ENCODE peak calls at places on chromosomes 11 and 22, in six cellular contexts. One of them, this sample, is unnamed.

GRCh38 chr11:42840176-42840829 is 471.5 kb upstream of the API5 start:
- ATAC-seq in RWPE2: no peak
- ATAC-seq in GM23338: no peak
- ATAC-seq in activated CD4-positive, alpha-beta T cell treated with anti-CD3 and anti-CD28 coated beads for 36 hours: no peak
- ATAC-seq in Right ventricle myocardium inferior: no peak
- ATAC-seq in heart right ventricle: no peak
- ATAC-seq in this sample: no peak

GRCh38 chr11:76850815-76851214 is 9.9 kb upstream of the ACER3 start:
- ATAC-seq in GM23338: no peak
- ATAC-seq in Right ventricle myocardium inferior: peak
- ATAC-seq in heart right ventricle: peak
- ATAC-seq in activated CD4-positive, alpha-beta T cell treated with anti-CD3 and anti-CD28 coated beads for 36 hours: no peak
- ATAC-seq in RWPE2: no peak
- ATAC-seq in this sample: peak

GRCh38 chr11:117026593-117027330 is 71.5 kb downstream of the SIK3 start:
- ATAC-seq in GM23338: no peak
- ATAC-seq in activated CD4-positive, alpha-beta T cell treated with anti-CD3 and anti-CD28 coated beads for 36 hours: peak
- ATAC-seq in Right ventricle myocardium inferior: no peak
- ATAC-seq in heart right ventricle: no peak
- ATAC-seq in RWPE2: peak
- ATAC-seq in this sample: peak

GRCh38 chr11:72668645-72669347 is 5.4 kb downstream of the PDE2A start:
- ATAC-seq in Right ventricle myocardium inferior: no peak
- ATAC-seq in RWPE2: peak
- ATAC-seq in activated CD4-positive, alpha-beta T cell treated with anti-CD3 and anti-CD28 coated beads for 36 hours: peak
- ATAC-seq in heart right ventricle: peak
- ATAC-seq in GM23338: peak
- ATAC-seq in this sample: no peak

GRCh38 chr11:109609454-109610185 is 187.6 kb downstream of the C11orf87 start:
- ATAC-seq in GM23338: no peak
- ATAC-seq in RWPE2: no peak
- ATAC-seq in heart right ventricle: no peak
- ATAC-seq in activated CD4-positive, alpha-beta T cell treated with anti-CD3 and anti-CD28 coated beads for 36 hours: no peak
- ATAC-seq in Right ventricle myocardium inferior: no peak
- ATAC-seq in this sample: no peak

GRCh38 chr11:17760102-17761029 is 25.8 kb downstream of the KCNC1 start:
- ATAC-seq in Right ventricle myocardium inferior: peak
- ATAC-seq in GM23338: peak
- ATAC-seq in RWPE2: peak
- ATAC-seq in heart right ventricle: peak
- ATAC-seq in activated CD4-positive, alpha-beta T cell treated with anti-CD3 and anti-CD28 coated beads for 36 hours: peak
- ATAC-seq in this sample: peak

GRCh38 chr11:104060004-104060403 is 23.6 kb downstream of the DDI1 start:
- ATAC-seq in activated CD4-positive, alpha-beta T cell treated with anti-CD3 and anti-CD28 coated beads for 36 hours: no peak
- ATAC-seq in RWPE2: peak
- ATAC-seq in GM23338: no peak
- ATAC-seq in heart right ventricle: no peak
- ATAC-seq in Right ventricle myocardium inferior: no peak
- ATAC-seq in this sample: peak

GRCh38 chr11:125375146-125375545 is 120.9 kb downstream of the FEZ1 start:
- ATAC-seq in Right ventricle myocardium inferior: no peak
- ATAC-seq in GM23338: no peak
- ATAC-seq in activated CD4-positive, alpha-beta T cell treated with anti-CD3 and anti-CD28 coated beads for 36 hours: no peak
- ATAC-seq in heart right ventricle: no peak
- ATAC-seq in RWPE2: no peak
- ATAC-seq in this sample: no peak

GRCh38 chr22:23485490-23485889 is 94.6 kb downstream of the IGLL1 start:
- ATAC-seq in activated CD4-positive, alpha-beta T cell treated with anti-CD3 and anti-CD28 coated beads for 36 hours: peak
- ATAC-seq in heart right ventricle: no peak
- ATAC-seq in GM23338: no peak
- ATAC-seq in Right ventricle myocardium inferior: peak
- ATAC-seq in RWPE2: peak
- ATAC-seq in this sample: peak

GRCh38 chr22:25120761-25121212 is 78.9 kb upstream of the CRYBB3 start:
- ATAC-seq in GM23338: peak
- ATAC-seq in Right ventricle myocardium inferior: no peak
- ATAC-seq in RWPE2: no peak
- ATAC-seq in activated CD4-positive, alpha-beta T cell treated with anti-CD3 and anti-CD28 coated beads for 36 hours: no peak
- ATAC-seq in heart right ventricle: peak
- ATAC-seq in this sample: peak

GRCh38 chr22:20469110-20469855 is 26.3 kb downstream of the KLHL22 start:
- ATAC-seq in activated CD4-positive, alpha-beta T cell treated with anti-CD3 and anti-CD28 coated beads for 36 hours: peak
- ATAC-seq in RWPE2: no peak
- ATAC-seq in Right ventricle myocardium inferior: no peak
- ATAC-seq in heart right ventricle: no peak
- ATAC-seq in GM23338: no peak
- ATAC-seq in this sample: no peak

GRCh38 chr11:727859-728748 is 19.2 kb upstream of the TALDO1 start:
- ATAC-seq in heart right ventricle: peak
- ATAC-seq in RWPE2: peak
- ATAC-seq in GM23338: peak
- ATAC-seq in activated CD4-positive, alpha-beta T cell treated with anti-CD3 and anti-CD28 coated beads for 36 hours: peak
- ATAC-seq in Right ventricle myocardium inferior: peak
- ATAC-seq in this sample: peak

GRCh38 chr22:18077087-18077638 is 627 bp upstream of the PEX26 start:
- ATAC-seq in GM23338: no peak
- ATAC-seq in RWPE2: no peak
- ATAC-seq in heart right ventricle: peak
- ATAC-seq in Right ventricle myocardium inferior: no peak
- ATAC-seq in activated CD4-positive, alpha-beta T cell treated with anti-CD3 and anti-CD28 coated beads for 36 hours: peak
- ATAC-seq in this sample: no peak

GRCh38 chr11:1928038-1928890 is 8.8 kb downstream of the TNNT3 start:
- ATAC-seq in RWPE2: no peak
- ATAC-seq in Right ventricle myocardium inferior: no peak
- ATAC-seq in heart right ventricle: no peak
- ATAC-seq in activated CD4-positive, alpha-beta T cell treated with anti-CD3 and anti-CD28 coated beads for 36 hours: no peak
- ATAC-seq in GM23338: no peak
- ATAC-seq in this sample: no peak

GRCh38 chr22:24086310-24086709 is 75.2 kb downstream of the CABIN1 start:
- ATAC-seq in RWPE2: no peak
- ATAC-seq in activated CD4-positive, alpha-beta T cell treated with anti-CD3 and anti-CD28 coated beads for 36 hours: no peak
- ATAC-seq in GM23338: no peak
- ATAC-seq in Right ventricle myocardium inferior: no peak
- ATAC-seq in heart right ventricle: no peak
- ATAC-seq in this sample: no peak

GRCh38 chr11:129881570-129882170 is 13.7 kb downstream of the NFRKB start:
- ATAC-seq in activated CD4-positive, alpha-beta T cell treated with anti-CD3 and anti-CD28 coated beads for 36 hours: peak
- ATAC-seq in RWPE2: peak
- ATAC-seq in Right ventricle myocardium inferior: no peak
- ATAC-seq in GM23338: peak
- ATAC-seq in heart right ventricle: no peak
- ATAC-seq in this sample: peak

GRCh38 chr11:17471501-17471900 is 5.1 kb downstream of the ABCC8 start:
- ATAC-seq in activated CD4-positive, alpha-beta T cell treated with anti-CD3 and anti-CD28 coated beads for 36 hours: no peak
- ATAC-seq in GM23338: no peak
- ATAC-seq in Right ventricle myocardium inferior: no peak
- ATAC-seq in heart right ventricle: no peak
- ATAC-seq in RWPE2: no peak
- ATAC-seq in this sample: no peak

GRCh38 chr11:58913685-58914084 is 25.6 kb upstream of the GLYATL1 start:
- ATAC-seq in activated CD4-positive, alpha-beta T cell treated with anti-CD3 and anti-CD28 coated beads for 36 hours: no peak
- ATAC-seq in heart right ventricle: no peak
- ATAC-seq in Right ventricle myocardium inferior: no peak
- ATAC-seq in GM23338: no peak
- ATAC-seq in RWPE2: no peak
- ATAC-seq in this sample: no peak

GRCh38 chr11:94521684-94522083 is 9.4 kb downstream of the C11orf97 start:
- ATAC-seq in RWPE2: no peak
- ATAC-seq in activated CD4-positive, alpha-beta T cell treated with anti-CD3 and anti-CD28 coated beads for 36 hours: no peak
- ATAC-seq in heart right ventricle: no peak
- ATAC-seq in Right ventricle myocardium inferior: no peak
- ATAC-seq in GM23338: peak
- ATAC-seq in this sample: peak

GRCh38 chr11:131875611-131876010 is 505.2 kb downstream of the NTM start:
- ATAC-seq in activated CD4-positive, alpha-beta T cell treated with anti-CD3 and anti-CD28 coated beads for 36 hours: no peak
- ATAC-seq in heart right ventricle: peak
- ATAC-seq in GM23338: no peak
- ATAC-seq in Right ventricle myocardium inferior: peak
- ATAC-seq in RWPE2: no peak
- ATAC-seq in this sample: no peak

GRCh38 chr11:111419641-111420327 is 40.7 kb upstream of the POU2AF1 start:
- ATAC-seq in RWPE2: no peak
- ATAC-seq in heart right ventricle: no peak
- ATAC-seq in activated CD4-positive, alpha-beta T cell treated with anti-CD3 and anti-CD28 coated beads for 36 hours: no peak
- ATAC-seq in GM23338: no peak
- ATAC-seq in Right ventricle myocardium inferior: peak
- ATAC-seq in this sample: peak

GRCh38 chr22:31441652-31442051 is 42.2 kb downstream of the DRG1 start:
- ATAC-seq in Right ventricle myocardium inferior: no peak
- ATAC-seq in activated CD4-positive, alpha-beta T cell treated with anti-CD3 and anti-CD28 coated beads for 36 hours: no peak
- ATAC-seq in heart right ventricle: no peak
- ATAC-seq in RWPE2: no peak
- ATAC-seq in GM23338: no peak
- ATAC-seq in this sample: no peak

GRCh38 chr11:91220476-91221202 is 997.8 kb upstream of the CHORDC1 start:
- ATAC-seq in GM23338: no peak
- ATAC-seq in activated CD4-positive, alpha-beta T cell treated with anti-CD3 and anti-CD28 coated beads for 36 hours: no peak
- ATAC-seq in heart right ventricle: no peak
- ATAC-seq in Right ventricle myocardium inferior: no peak
- ATAC-seq in RWPE2: peak
- ATAC-seq in this sample: no peak

GRCh38 chr11:64627371-64627770 is 36.4 kb downstream of the SLC22A12 start:
- ATAC-seq in RWPE2: no peak
- ATAC-seq in Right ventricle myocardium inferior: no peak
- ATAC-seq in heart right ventricle: no peak
- ATAC-seq in activated CD4-positive, alpha-beta T cell treated with anti-CD3 and anti-CD28 coated beads for 36 hours: no peak
- ATAC-seq in GM23338: no peak
- ATAC-seq in this sample: no peak

GRCh38 chr11:103967985-103968384 is 68.5 kb upstream of the DDI1 start:
- ATAC-seq in RWPE2: no peak
- ATAC-seq in Right ventricle myocardium inferior: peak
- ATAC-seq in activated CD4-positive, alpha-beta T cell treated with anti-CD3 and anti-CD28 coated beads for 36 hours: no peak
- ATAC-seq in GM23338: no peak
- ATAC-seq in heart right ventricle: no peak
- ATAC-seq in this sample: no peak

GRCh38 chr11:130381317-130381716 is 47.1 kb downstream of the ADAMTS8 start:
- ATAC-seq in GM23338: no peak
- ATAC-seq in activated CD4-positive, alpha-beta T cell treated with anti-CD3 and anti-CD28 coated beads for 36 hours: no peak
- ATAC-seq in heart right ventricle: peak
- ATAC-seq in RWPE2: no peak
- ATAC-seq in Right ventricle myocardium inferior: no peak
- ATAC-seq in this sample: no peak

GRCh38 chr11:35548925-35549561 is 23.6 kb upstream of the PAMR1 start:
- ATAC-seq in RWPE2: no peak
- ATAC-seq in GM23338: peak
- ATAC-seq in Right ventricle myocardium inferior: no peak
- ATAC-seq in heart right ventricle: peak
- ATAC-seq in activated CD4-positive, alpha-beta T cell treated with anti-CD3 and anti-CD28 coated beads for 36 hours: no peak
- ATAC-seq in this sample: no peak

GRCh38 chr11:93583490-93583889 is 40.3 kb upstream of the SMCO4 start:
- ATAC-seq in Right ventricle myocardium inferior: no peak
- ATAC-seq in heart right ventricle: no peak
- ATAC-seq in GM23338: no peak
- ATAC-seq in activated CD4-positive, alpha-beta T cell treated with anti-CD3 and anti-CD28 coated beads for 36 hours: no peak
- ATAC-seq in RWPE2: no peak
- ATAC-seq in this sample: no peak

This sample was measured in esophagus mucosa.